ENCODE peak calls at places on chromosomes 11 and 22, in seven cellular contexts. U is activated CD4-positive, alpha-beta T cell treated with anti-CD3 and anti-CD28 coated beads for 36 hours; M is activated CD8-positive, alpha-beta memory T cell treated with anti-CD3 and anti-CD28 coated beads for 1 hour; D is Ammon's horn; Z is H7; I is pancreas; K is HEK293T. V is an unnamed sample.

GRCh38 chr22:39254789-39255298 is 10.1 kb upstream of the PDGFB start:
- DNase-seq in U (peak; percentile 73), M (no peak), D (no peak), Z (peak; percentile 78), I (no peak), K (no peak), V (no peak)

GRCh38 chr22:46726066-46726985 is 11.7 kb downstream of the CERK start:
- DNase-seq in U (no peak), M (no peak), D (no peak), Z (peak; percentile 45), I (peak; percentile 68), K (no peak), V (no peak)

GRCh38 chr11:78188809-78189724 is at the start of gene USP35:
- DNase-seq in U (peak; percentile 24), M (no peak), D (no peak), Z (no peak), I (no peak), K (no peak), V (no peak)

GRCh38 chr22:24437091-24437490 is 9.7 kb downstream of the ADORA2A start:
- DNase-seq in U (no peak), M (no peak), D (no peak), Z (peak; percentile 24), I (no peak), K (no peak), V (no peak)

GRCh38 chr11:73246303-73246702 is 25.8 kb upstream of the P2RY6 start:
- DNase-seq in U (no peak), M (no peak), D (no peak), Z (no peak), I (no peak), K (no peak), V (no peak)

GRCh38 chr11:30741039-30741550 is 154.9 kb upstream of the MPPED2 start:
- DNase-seq in U (no peak), M (no peak), D (no peak), Z (no peak), I (no peak), K (no peak), V (no peak)

GRCh38 chr11:77617892-77618291 is 19.7 kb downstream of the CLNS1A start:
- DNase-seq in U (no peak), M (no peak), D (no peak), Z (no peak), I (no peak), K (no peak), V (no peak)

GRCh38 chr11:65400295-65401072 is 14.0 kb downstream of the FRMD8 start:
- DNase-seq in U (no peak), M (no peak), D (no peak), Z (no peak), I (peak; percentile 34), K (no peak), V (no peak)

GRCh38 chr11:119389611-119390254 is 8.2 kb upstream of the USP2 start:
- DNase-seq in U (peak; percentile 41), M (no peak), D (no peak), Z (peak; percentile 84), I (no peak), K (peak; percentile 45), V (peak; percentile 54)

GRCh38 chr11:71486320-71486719 is 33.3 kb downstream of the NADSYN1 start:
- DNase-seq in U (no peak), M (no peak), D (no peak), Z (no peak), I (no peak), K (no peak), V (no peak)

GRCh38 chr11:128725630-128726461 is 32.0 kb downstream of the FLI1 start:
- DNase-seq in U (peak; percentile 65), M (peak; percentile 36), D (peak; percentile 32), Z (no peak), I (no peak), K (no peak), V (peak; percentile 88)

GRCh38 chr11:131877246-131877645 is 506.8 kb downstream of the NTM start:
- DNase-seq in U (no peak), M (no peak), D (no peak), Z (no peak), I (no peak), K (no peak), V (no peak)

GRCh38 chr22:17924735-17925727 is 99.3 kb downstream of the MICAL3 start:
- DNase-seq in U (no peak), M (no peak), D (no peak), Z (no peak), I (no peak), K (no peak), V (no peak)

GRCh38 chr11:7486731-7487130 is 1.4 kb downstream of the OLFML1 start:
- DNase-seq in U (no peak), M (no peak), D (no peak), Z (no peak), I (no peak), K (no peak), V (no peak)

GRCh38 chr11:1351278-1351937 is 38.3 kb upstream of the BRSK2 start:
- DNase-seq in U (no peak), M (no peak), D (no peak), Z (peak; percentile 82), I (no peak), K (peak; percentile 40), V (peak; percentile 40)

GRCh38 chr11:134118016-134118415 is 49.1 kb downstream of the JAM3 start:
- DNase-seq in U (no peak), M (no peak), D (no peak), Z (no peak), I (no peak), K (no peak), V (no peak)

GRCh38 chr11:36447947-36448346 is 62.1 kb downstream of the TRAF6 start:
- DNase-seq in U (no peak), M (no peak), D (no peak), Z (no peak), I (peak; percentile 62), K (no peak), V (no peak)

GRCh38 chr11:35641206-35641885 is 21.2 kb upstream of the TRIM44 start:
- DNase-seq in U (no peak), M (no peak), D (no peak), Z (no peak), I (no peak), K (no peak), V (no peak)

GRCh38 chr11:86978756-86979608 is 23.8 kb upstream of the FZD4 start:
- DNase-seq in U (no peak), M (no peak), D (no peak), Z (no peak), I (no peak), K (no peak), V (peak; percentile 34)

GRCh38 chr22:21816787-21817496 is 50.5 kb downstream of the MAPK1 start:
- DNase-seq in U (peak; percentile 23), M (no peak), D (peak; percentile 60), Z (no peak), I (no peak), K (no peak), V (no peak)

GRCh38 chr11:44529895-44530412 is 35.5 kb upstream of the CD82 start:
- DNase-seq in U (no peak), M (no peak), D (no peak), Z (peak; percentile 4), I (no peak), K (no peak), V (no peak)

GRCh38 chr11:124622531-124623451 is at the start of gene TBRG1:
- DNase-seq in U (peak; percentile 87), M (peak; percentile 54), D (peak; percentile 97), Z (peak; percentile 92), I (peak; percentile 78), K (peak; percentile 92), V (peak; percentile 74)

GRCh38 chr11:57301711-57302423 is 22.9 kb downstream of the TNKS1BP1 start:
- DNase-seq in U (no peak), M (no peak), D (no peak), Z (peak; percentile 35), I (no peak), K (no peak), V (no peak)

GRCh38 chr11:69382131-69383128 is 88.5 kb downstream of the MYEOV start:
- DNase-seq in U (peak; percentile 8), M (no peak), D (peak; percentile 47), Z (peak; percentile 87), I (no peak), K (no peak), V (peak; percentile 91)

GRCh38 chr11:70105755-70106571 is 27.8 kb downstream of the ANO1 start:
- DNase-seq in U (no peak), M (no peak), D (no peak), Z (peak; percentile 72), I (peak; percentile 63), K (no peak), V (no peak)

GRCh38 chr11:2464451-2465165 is 19.8 kb downstream of the KCNQ1 start:
- DNase-seq in U (no peak), M (no peak), D (no peak), Z (peak; percentile 48), I (no peak), K (no peak), V (no peak)

GRCh38 chr11:116190861-116191260 is 581.9 kb downstream of the BUD13 start:
- DNase-seq in U (no peak), M (no peak), D (no peak), Z (no peak), I (no peak), K (no peak), V (no peak)

GRCh38 chr11:134950692-134951304 is 538.8 kb upstream of the B3GAT1 start:
- DNase-seq in U (no peak), M (no peak), D (no peak), Z (no peak), I (no peak), K (no peak), V (no peak)

GRCh38 chr11:128361451-128362020 is 225.8 kb downstream of the ETS1 start:
- DNase-seq in U (peak; percentile 28), M (no peak), D (no peak), Z (no peak), I (no peak), K (peak; percentile 12), V (peak; percentile 70)

GRCh38 chr11:119340335-119341221 is at the start of gene C1QTNF5:
- DNase-seq in U (no peak), M (no peak), D (no peak), Z (peak; percentile 90), I (peak; percentile 81), K (no peak), V (no peak)

GRCh38 chr22:26172389-26172990 is 3.2 kb downstream of the SEZ6L start:
- DNase-seq in U (peak; percentile 60), M (no peak), D (peak; percentile 68), Z (peak; percentile 62), I (peak; percentile 48), K (peak; percentile 70), V (peak; percentile 68)

GRCh38 chr22:30435674-30436126 is 10.1 kb downstream of the MTFP1 start:
- DNase-seq in U (peak; percentile 85), M (peak; percentile 94), D (no peak), Z (no peak), I (no peak), K (no peak), V (peak; percentile 51)

GRCh38 chr22:39405346-39406085 is 5.9 kb downstream of the TAB1 start:
- DNase-seq in U (peak; percentile 74), M (no peak), D (peak; percentile 86), Z (peak; percentile 72), I (no peak), K (no peak), V (no peak)

GRCh38 chr11:125057370-125058060 is 5.6 kb upstream of the SLC37A2 start:
- DNase-seq in U (no peak), M (no peak), D (no peak), Z (no peak), I (no peak), K (no peak), V (no peak)

GRCh38 chr22:42320463-42321416 is 50.3 kb upstream of the TCF20 start:
- DNase-seq in U (no peak), M (no peak), D (no peak), Z (no peak), I (no peak), K (no peak), V (no peak)

GRCh38 chr11:77086521-77087472 is 15.8 kb upstream of the OMP start:
- DNase-seq in U (no peak), M (no peak), D (peak; percentile 49), Z (no peak), I (peak; percentile 69), K (no peak), V (no peak)

GRCh38 chr11:32962016-32962415 is 53.7 kb upstream of the DEPDC7 start:
- DNase-seq in U (no peak), M (no peak), D (no peak), Z (no peak), I (no peak), K (no peak), V (no peak)

GRCh38 chr11:133906746-133907145 is 50.0 kb downstream of the IGSF9B start:
- DNase-seq in U (peak; percentile 1), M (no peak), D (no peak), Z (no peak), I (no peak), K (no peak), V (no peak)

V was measured in RPMI8226.